ENCODE peak calls at places on chromosomes 16 and 17, in four cellular contexts. L is SHP77; M is activated CD8-positive, alpha-beta memory T cell treated with anti-CD3 and anti-CD28 coated beads for 1 hour; P is stimulated activated CD8-positive, alpha-beta memory T cell treated with anti-CD3 and anti-CD28 coated beads, Interleukin-15, amount 100 ng/mL, for 24 hours. O is an unnamed sample.

GRCh38 chr17:48548687-48549621 is 4.0 kb upstream of the HOXB2 start:
- DNase-seq in L (no peak), M (no peak), P (no peak), O (no peak)

GRCh38 chr17:6072157-6072556 is 2.0 kb downstream of the WSCD1 start:
- DNase-seq in L (no peak), M (no peak), P (no peak), O (no peak)

GRCh38 chr16:85479972-85480726 is 133.0 kb upstream of the GSE1 start:
- DNase-seq in L (no peak), M (no peak), P (no peak), O (no peak)

GRCh38 chr16:12679660-12680272 is 123.9 kb downstream of the CPPED1 start:
- DNase-seq in L (no peak), M (no peak), P (no peak), O (no peak)

GRCh38 chr16:59330030-59330670 is 596.0 kb upstream of the GOT2 start:
- DNase-seq in L (no peak), M (no peak), P (no peak), O (no peak)

GRCh38 chr17:72458301-72458700 is 337.5 kb downstream of the SOX9 start:
- DNase-seq in L (no peak), M (no peak), P (no peak), O (no peak)

GRCh38 chr16:1398826-1399581 is 15.5 kb downstream of the UNKL start:
- DNase-seq in L (no peak), M (no peak), P (no peak), O (no peak)

GRCh38 chr16:28090646-28091377 is 27.3 kb upstream of the GSG1L start:
- DNase-seq in L (no peak), M (no peak), P (no peak), O (no peak)

GRCh38 chr16:6211644-6212043 is 1114.0 kb upstream of the EEF2KMT start:
- DNase-seq in L (no peak), M (no peak), P (no peak), O (no peak)

O was measured in SW480.